ENCODE peak calls at places on chromosome 14, in five cellular contexts. G, A, S, I and D are unnamed samples.

GRCh38 chr14:103105580-103106168 is 11.1 kb downstream of the EXOC3L4 start:
- DNase-seq in G (no peak), A (peak; percentile 68), S (no peak), I (no peak), D (no peak)

GRCh38 chr14:75793806-75794205 is 132.8 kb downstream of the TTLL5 start:
- DNase-seq in G (peak; percentile 55), A (no peak), S (no peak), I (no peak), D (peak; percentile 65)

GRCh38 chr14:24388474-24389179 is 10.2 kb upstream of the NYNRIN start:
- DNase-seq in G (peak; percentile 23), A (no peak), S (no peak), I (no peak), D (no peak)

GRCh38 chr14:90382491-90383125 is 14.2 kb upstream of the CALM1 start:
- DNase-seq in G (peak; percentile 84), A (peak; percentile 76), S (peak; percentile 37), I (peak; percentile 89), D (peak; percentile 87)

GRCh38 chr14:100587763-100588411 is 670 bp upstream of the BEGAIN start:
- DNase-seq in G (peak; percentile 45), A (no peak), S (no peak), I (peak; percentile 6), D (no peak)

GRCh38 chr14:30525833-30526232 is 33.1 kb upstream of the G2E3 start:
- DNase-seq in G (peak; percentile 15), A (no peak), S (no peak), I (no peak), D (peak; percentile 21)

GRCh38 chr14:103657466-103657865 is 28.5 kb downstream of the KLC1 start:
- DNase-seq in G (peak; percentile 78), A (no peak), S (no peak), I (peak; percentile 40), D (peak; percentile 75)

GRCh38 chr14:59265808-59266207 is 77.3 kb downstream of the DAAM1 start:
- DNase-seq in G (no peak), A (peak; percentile 14), S (no peak), I (no peak), D (no peak)

GRCh38 chr14:54194501-54194900 is 202.3 kb upstream of the CDKN3 start:
- DNase-seq in G (peak; percentile 55), A (no peak), S (no peak), I (no peak), D (no peak)

GRCh38 chr14:24246765-24247212 is 4.4 kb upstream of the TINF2 start:
- DNase-seq in G (no peak), A (no peak), S (no peak), I (no peak), D (peak; percentile 50)

GRCh38 chr14:75487155-75487671 is 35.1 kb upstream of the BATF start:
- DNase-seq in G (no peak), A (no peak), S (no peak), I (no peak), D (no peak)

GRCh38 chr14:99521176-99522024 is 40.2 kb downstream of the CCNK start:
- DNase-seq in G (no peak), A (no peak), S (no peak), I (no peak), D (no peak)

GRCh38 chr14:60628892-60629291 is 20.4 kb downstream of the SIX1 start:
- DNase-seq in G (no peak), A (no peak), S (no peak), I (no peak), D (no peak)

GRCh38 chr14:56813143-56813551 is 2.9 kb upstream of the OTX2 start:
- DNase-seq in G (no peak), A (no peak), S (no peak), I (no peak), D (no peak)

GRCh38 chr14:94548999-94549985 is 11.9 kb upstream of the SERPINA4 start:
- DNase-seq in G (peak; percentile 71), A (peak; percentile 68), S (peak; percentile 7), I (no peak), D (peak; percentile 30)

GRCh38 chr14:88937706-88938105 is 113.3 kb downstream of the TTC8 start:
- DNase-seq in G (peak; percentile 6), A (no peak), S (no peak), I (no peak), D (no peak)

GRCh38 chr14:38150075-38150474 is 57.6 kb upstream of the SSTR1 start:
- DNase-seq in G (no peak), A (no peak), S (no peak), I (no peak), D (no peak)

GRCh38 chr14:105099778-105100177 is 34.5 kb upstream of the GPR132 start:
- DNase-seq in G (no peak), A (no peak), S (no peak), I (no peak), D (no peak)

GRCh38 chr14:72178517-72178916 is 246.3 kb downstream of the RGS6 start:
- DNase-seq in G (no peak), A (no peak), S (no peak), I (no peak), D (no peak)

GRCh38 chr14:47490766-47491165 is 184.6 kb downstream of the MDGA2 start:
- DNase-seq in G (no peak), A (no peak), S (no peak), I (no peak), D (no peak)

GRCh38 chr14:101109347-101109638 is 205.8 kb upstream of the RTL1 start:
- DNase-seq in G (no peak), A (no peak), S (no peak), I (no peak), D (no peak)

GRCh38 chr14:95319312-95320075 is at the start of gene CLMN:
- DNase-seq in G (peak; percentile 38), A (peak; percentile 69), S (no peak), I (peak; percentile 46), D (peak; percentile 13)

GRCh38 chr14:55977346-55977745 is 140.9 kb upstream of the PELI2 start:
- DNase-seq in G (no peak), A (no peak), S (no peak), I (no peak), D (no peak)

GRCh38 chr14:93333631-93334095 is 827 bp upstream of the BTBD7 start:
- DNase-seq in G (no peak), A (no peak), S (no peak), I (no peak), D (no peak)

GRCh38 chr14:56805992-56806737 is 4.1 kb downstream of the OTX2 start:
- DNase-seq in G (no peak), A (no peak), S (no peak), I (no peak), D (no peak)

GRCh38 chr14:92317511-92317910 is 5.5 kb upstream of the SLC24A4 start:
- DNase-seq in G (peak; percentile 32), A (peak; percentile 13), S (no peak), I (no peak), D (peak; percentile 28)

GRCh38 chr14:65972346-65972745 is 513.8 kb upstream of the CCDC196 start:
- DNase-seq in G (peak; percentile 18), A (no peak), S (no peak), I (no peak), D (peak; percentile 50)

GRCh38 chr14:89956294-89957009 is 725 bp downstream of the TDP1 start:
- DNase-seq in G (peak; percentile 88), A (peak; percentile 65), S (peak; percentile 59), I (peak; percentile 62), D (peak; percentile 82)

GRCh38 chr14:66623838-66624237 is 115.9 kb downstream of the GPHN start:
- DNase-seq in G (no peak), A (no peak), S (no peak), I (no peak), D (no peak)

GRCh38 chr14:79279645-79280399 is 931.5 kb downstream of the DIO2 start:
- DNase-seq in G (no peak), A (peak; percentile 13), S (no peak), I (no peak), D (peak; percentile 6)

GRCh38 chr14:61343991-61344405 is 22.6 kb downstream of the PRKCH start:
- DNase-seq in G (no peak), A (no peak), S (no peak), I (no peak), D (no peak)

GRCh38 chr14:61565836-61566536 is 129.3 kb upstream of the HIF1A start:
- DNase-seq in G (peak; percentile 90), A (no peak), S (no peak), I (no peak), D (peak; percentile 93)

GRCh38 chr14:32306549-32306948 is 22.5 kb upstream of the AKAP6 start:
- DNase-seq in G (no peak), A (no peak), S (no peak), I (no peak), D (no peak)

GRCh38 chr14:50410921-50411320 is 14.2 kb upstream of the CDKL1 start:
- DNase-seq in G (peak; percentile 85), A (no peak), S (no peak), I (no peak), D (peak; percentile 85)

GRCh38 chr14:91582761-91583160 is 72.7 kb upstream of the PPP4R3A start:
- DNase-seq in G (no peak), A (no peak), S (no peak), I (no peak), D (no peak)

GRCh38 chr14:69298131-69299071 is 38.4 kb downstream of the GALNT16 start:
- DNase-seq in G (no peak), A (no peak), S (no peak), I (no peak), D (no peak)

GRCh38 chr14:20331048-20331613 is 1.9 kb downstream of the CCNB1IP1 start:
- DNase-seq in G (no peak), A (no peak), S (no peak), I (no peak), D (no peak)
- H3K4me3 ChIP-seq in G (peak overlapping the region; percentile 84), A (no peak overlapping the region), S (no peak overlapping the region), I (no peak overlapping the region), D (no peak overlapping the region)

GRCh38 chr14:22887990-22888378 is 5.0 kb downstream of the REM2 start:
- DNase-seq in G (no peak), A (no peak), S (no peak), I (no peak), D (no peak)

GRCh38 chr14:22887260-22887989 is 4.4 kb downstream of the REM2 start:
- DNase-seq in G (peak; percentile 90), A (peak; percentile 82), S (no peak), I (peak; percentile 80), D (peak; percentile 86)

GRCh38 chr14:22885975-22886374 is 3.0 kb downstream of the REM2 start:
- DNase-seq in G (no peak), A (no peak), S (no peak), I (no peak), D (no peak)

GRCh38 chr14:22884721-22885523 is 1.9 kb downstream of the REM2 start:
- DNase-seq in G (no peak), A (no peak), S (no peak), I (no peak), D (no peak)

GRCh38 chr14:22886500-22887259 is 3.7 kb downstream of the REM2 start:
- DNase-seq in G (peak; percentile 73), A (peak; percentile 85), S (peak; percentile 34), I (peak; percentile 76), D (peak; percentile 69)
- H3K4me3 ChIP-seq in G (peak overlapping the region; percentile 45), A (peak overlapping the region; percentile 30), S (peak overlapping the region; percentile 44), I (peak overlapping the region; percentile 34), D (peak overlapping the region; percentile 76)

GRCh38 chr14:67820428-67820881 is 876 bp downstream of the RAD51B start:
- DNase-seq in G (peak; percentile 24), A (peak; percentile 68), S (no peak), I (no peak), D (peak; percentile 92)
- H3K4me3 ChIP-seq in G (peak overlapping the region; percentile 84), A (peak overlapping the region; percentile 70), S (peak overlapping the region; percentile 87), I (peak overlapping the region; percentile 81), D (peak overlapping the region; percentile 92)

GRCh38 chr14:96514694-96515093 is 12.5 kb downstream of the PAPOLA start:
- DNase-seq in G (no peak), A (no peak), S (no peak), I (no peak), D (no peak)
- H3K4me3 ChIP-seq in G (no peak overlapping the region), A (no peak overlapping the region), S (no peak overlapping the region), I (no peak overlapping the region), D (no peak overlapping the region)